ENCODE peak calls at places on chromosomes 11 and 22, in eight cellular contexts. D is ACHN, C is left colon, E is LHCN-M2, P is pulmonary artery endothelial cell, Y is COR-L47, N is H4, H is epithelial cell of esophagus. O is an unnamed sample.

GRCh38 chr11:122232985-122233384 is 117.0 kb upstream of the BLID start:
- DNase-seq in D (no peak), C (no peak), E (no peak), P (no peak), Y (no peak), N (no peak), H (no peak), O (no peak)

GRCh38 chr11:107017104-107017432 is 1.2 kb downstream of the GUCY1A2 start:
- DNase-seq in D (no peak), C (no peak), E (no peak), P (no peak), Y (no peak), N (no peak), H (no peak), O (no peak)

GRCh38 chr11:117868088-117868487 is 8.4 kb downstream of the FXYD6 start:
- DNase-seq in D (no peak), C (no peak), E (no peak), P (no peak), Y (no peak), N (no peak), H (no peak), O (no peak)

GRCh38 chr22:45760682-45761081 is 89.0 kb downstream of the ATXN10 start:
- DNase-seq in D (no peak), C (no peak), E (no peak), P (no peak), Y (no peak), N (no peak), H (no peak), O (no peak)

GRCh38 chr11:76419896-76420295 is 24.9 kb upstream of the EMSY start:
- DNase-seq in D (peak), C (no peak), E (no peak), P (no peak), Y (no peak), N (no peak), H (peak), O (no peak)

GRCh38 chr22:19291580-19292261 is at the start of gene CLTCL1:
- DNase-seq in D (peak), C (peak), E (peak), P (peak), Y (peak), N (peak), H (peak), O (peak)

GRCh38 chr11:64539239-64539638 is 51.8 kb upstream of the SLC22A12 start:
- DNase-seq in D (no peak), C (no peak), E (no peak), P (no peak), Y (no peak), N (no peak), H (no peak), O (no peak)

GRCh38 chr11:65471410-65471762 is 27.5 kb upstream of the MALAT1 start:
- DNase-seq in D (peak), C (peak), E (peak), P (no peak), Y (peak), N (peak), H (peak), O (no peak)

GRCh38 chr11:14036495-14036894 is 74.0 kb downstream of the SPON1 start:
- DNase-seq in D (no peak), C (no peak), E (no peak), P (no peak), Y (no peak), N (no peak), H (no peak), O (no peak)